ENCODE peak calls at places on chromosome 14, in eight cellular contexts. One of them, this sample, is unnamed.

GRCh38 chr14:88983755-88984154 is 159.3 kb downstream of the TTC8 start:
- DNase-seq in lower leg skin: no peak
- DNase-seq in small intestine: no peak
- DNase-seq in heart left ventricle: no peak
- DNase-seq in ACHN: peak
- DNase-seq in ascending aorta: no peak
- DNase-seq in anterior cingulate cortex: no peak
- DNase-seq in stimulated activated CD8-positive, alpha-beta memory T cell treated with anti-CD3 and anti-CD28 coated beads, Interleukin-2, amount 100 ng/mL, for 1 hour: no peak
- DNase-seq in this sample: no peak

GRCh38 chr14:100786131-100786530 is 39.8 kb upstream of the MEG3 start:
- DNase-seq in lower leg skin: no peak
- DNase-seq in small intestine: no peak
- DNase-seq in heart left ventricle: no peak
- DNase-seq in ACHN: no peak
- DNase-seq in ascending aorta: no peak
- DNase-seq in anterior cingulate cortex: no peak
- DNase-seq in stimulated activated CD8-positive, alpha-beta memory T cell treated with anti-CD3 and anti-CD28 coated beads, Interleukin-2, amount 100 ng/mL, for 1 hour: no peak
- DNase-seq in this sample: no peak

GRCh38 chr14:63726499-63726898 is 1.4 kb downstream of the SGPP1 start:
- DNase-seq in lower leg skin: no peak
- DNase-seq in small intestine: no peak
- DNase-seq in heart left ventricle: no peak
- DNase-seq in ACHN: no peak
- DNase-seq in ascending aorta: no peak
- DNase-seq in anterior cingulate cortex: no peak
- DNase-seq in stimulated activated CD8-positive, alpha-beta memory T cell treated with anti-CD3 and anti-CD28 coated beads, Interleukin-2, amount 100 ng/mL, for 1 hour: no peak
- DNase-seq in this sample: no peak

GRCh38 chr14:59583755-59584154 is 7.1 kb upstream of the CCDC175 start:
- DNase-seq in lower leg skin: no peak
- DNase-seq in small intestine: no peak
- DNase-seq in heart left ventricle: no peak
- DNase-seq in ACHN: no peak
- DNase-seq in ascending aorta: no peak
- DNase-seq in anterior cingulate cortex: no peak
- DNase-seq in stimulated activated CD8-positive, alpha-beta memory T cell treated with anti-CD3 and anti-CD28 coated beads, Interleukin-2, amount 100 ng/mL, for 1 hour: no peak
- DNase-seq in this sample: no peak

GRCh38 chr14:23562822-23563472 is 4.6 kb downstream of the AP1G2 start:
- DNase-seq in lower leg skin: no peak
- DNase-seq in small intestine: peak
- DNase-seq in heart left ventricle: no peak
- DNase-seq in ACHN: peak
- DNase-seq in ascending aorta: no peak
- DNase-seq in anterior cingulate cortex: no peak
- DNase-seq in stimulated activated CD8-positive, alpha-beta memory T cell treated with anti-CD3 and anti-CD28 coated beads, Interleukin-2, amount 100 ng/mL, for 1 hour: peak
- DNase-seq in this sample: no peak

GRCh38 chr14:96146131-96146771 is 58.4 kb upstream of the BDKRB2 start:
- DNase-seq in lower leg skin: no peak
- DNase-seq in small intestine: no peak
- DNase-seq in heart left ventricle: no peak
- DNase-seq in ACHN: no peak
- DNase-seq in ascending aorta: peak
- DNase-seq in anterior cingulate cortex: no peak
- DNase-seq in stimulated activated CD8-positive, alpha-beta memory T cell treated with anti-CD3 and anti-CD28 coated beads, Interleukin-2, amount 100 ng/mL, for 1 hour: no peak
- DNase-seq in this sample: no peak

GRCh38 chr14:34310724-34311123 is 151.3 kb downstream of the SPTSSA start:
- DNase-seq in lower leg skin: no peak
- DNase-seq in small intestine: no peak
- DNase-seq in heart left ventricle: no peak
- DNase-seq in ACHN: no peak
- DNase-seq in ascending aorta: no peak
- DNase-seq in anterior cingulate cortex: no peak
- DNase-seq in stimulated activated CD8-positive, alpha-beta memory T cell treated with anti-CD3 and anti-CD28 coated beads, Interleukin-2, amount 100 ng/mL, for 1 hour: no peak
- DNase-seq in this sample: no peak

GRCh38 chr14:32662234-32662633 is 276.4 kb upstream of the NPAS3 start:
- DNase-seq in lower leg skin: no peak
- DNase-seq in small intestine: no peak
- DNase-seq in heart left ventricle: no peak
- DNase-seq in ACHN: no peak
- DNase-seq in ascending aorta: no peak
- DNase-seq in anterior cingulate cortex: no peak
- DNase-seq in stimulated activated CD8-positive, alpha-beta memory T cell treated with anti-CD3 and anti-CD28 coated beads, Interleukin-2, amount 100 ng/mL, for 1 hour: no peak
- DNase-seq in this sample: no peak

GRCh38 chr14:22845821-22846625 is 9.6 kb downstream of the MMP14 start:
- DNase-seq in lower leg skin: no peak
- DNase-seq in small intestine: no peak
- DNase-seq in heart left ventricle: no peak
- DNase-seq in ACHN: no peak
- DNase-seq in ascending aorta: no peak
- DNase-seq in anterior cingulate cortex: no peak
- DNase-seq in stimulated activated CD8-positive, alpha-beta memory T cell treated with anti-CD3 and anti-CD28 coated beads, Interleukin-2, amount 100 ng/mL, for 1 hour: no peak
- DNase-seq in this sample: no peak

GRCh38 chr14:68471029-68471963 is 321.6 kb downstream of the ZFP36L1 start:
- DNase-seq in lower leg skin: no peak
- DNase-seq in small intestine: no peak
- DNase-seq in heart left ventricle: no peak
- DNase-seq in ACHN: no peak
- DNase-seq in ascending aorta: no peak
- DNase-seq in anterior cingulate cortex: no peak
- DNase-seq in stimulated activated CD8-positive, alpha-beta memory T cell treated with anti-CD3 and anti-CD28 coated beads, Interleukin-2, amount 100 ng/mL, for 1 hour: no peak
- DNase-seq in this sample: no peak

GRCh38 chr14:86946446-86946845 is 1046.5 kb downstream of the GALC start:
- DNase-seq in lower leg skin: no peak
- DNase-seq in small intestine: no peak
- DNase-seq in heart left ventricle: no peak
- DNase-seq in ACHN: no peak
- DNase-seq in ascending aorta: no peak
- DNase-seq in anterior cingulate cortex: no peak
- DNase-seq in stimulated activated CD8-positive, alpha-beta memory T cell treated with anti-CD3 and anti-CD28 coated beads, Interleukin-2, amount 100 ng/mL, for 1 hour: no peak
- DNase-seq in this sample: no peak

GRCh38 chr14:100826371-100827139 is 637 bp downstream of the MEG3 start:
- DNase-seq in lower leg skin: no peak
- DNase-seq in small intestine: no peak
- DNase-seq in heart left ventricle: no peak
- DNase-seq in ACHN: peak
- DNase-seq in ascending aorta: no peak
- DNase-seq in anterior cingulate cortex: no peak
- DNase-seq in stimulated activated CD8-positive, alpha-beta memory T cell treated with anti-CD3 and anti-CD28 coated beads, Interleukin-2, amount 100 ng/mL, for 1 hour: no peak
- DNase-seq in this sample: no peak

GRCh38 chr14:37594238-37594915 is 672 bp downstream of the FOXA1 start:
- DNase-seq in lower leg skin: no peak
- DNase-seq in small intestine: peak
- DNase-seq in heart left ventricle: no peak
- DNase-seq in ACHN: peak
- DNase-seq in ascending aorta: no peak
- DNase-seq in anterior cingulate cortex: no peak
- DNase-seq in stimulated activated CD8-positive, alpha-beta memory T cell treated with anti-CD3 and anti-CD28 coated beads, Interleukin-2, amount 100 ng/mL, for 1 hour: no peak
- DNase-seq in this sample: no peak

GRCh38 chr14:43795600-43796228 is 711.4 kb downstream of the FSCB start:
- DNase-seq in lower leg skin: no peak
- DNase-seq in small intestine: no peak
- DNase-seq in heart left ventricle: no peak
- DNase-seq in ACHN: peak
- DNase-seq in ascending aorta: no peak
- DNase-seq in anterior cingulate cortex: no peak
- DNase-seq in stimulated activated CD8-positive, alpha-beta memory T cell treated with anti-CD3 and anti-CD28 coated beads, Interleukin-2, amount 100 ng/mL, for 1 hour: no peak
- DNase-seq in this sample: no peak

GRCh38 chr14:105070760-105071137 is 5.5 kb upstream of the GPR132 start:
- DNase-seq in lower leg skin: no peak
- DNase-seq in small intestine: no peak
- DNase-seq in heart left ventricle: no peak
- DNase-seq in ACHN: peak
- DNase-seq in ascending aorta: peak
- DNase-seq in anterior cingulate cortex: no peak
- DNase-seq in stimulated activated CD8-positive, alpha-beta memory T cell treated with anti-CD3 and anti-CD28 coated beads, Interleukin-2, amount 100 ng/mL, for 1 hour: no peak
- DNase-seq in this sample: no peak

GRCh38 chr14:22112004-22112403 is 438.4 kb upstream of the OR4E1 start:
- DNase-seq in lower leg skin: no peak
- DNase-seq in small intestine: peak
- DNase-seq in heart left ventricle: no peak
- DNase-seq in ACHN: peak
- DNase-seq in ascending aorta: no peak
- DNase-seq in anterior cingulate cortex: no peak
- DNase-seq in stimulated activated CD8-positive, alpha-beta memory T cell treated with anti-CD3 and anti-CD28 coated beads, Interleukin-2, amount 100 ng/mL, for 1 hour: peak
- DNase-seq in this sample: no peak

GRCh38 chr14:57089901-57090300 is 178.8 kb downstream of the EXOC5 start:
- DNase-seq in lower leg skin: no peak
- DNase-seq in small intestine: no peak
- DNase-seq in heart left ventricle: no peak
- DNase-seq in ACHN: no peak
- DNase-seq in ascending aorta: no peak
- DNase-seq in anterior cingulate cortex: no peak
- DNase-seq in stimulated activated CD8-positive, alpha-beta memory T cell treated with anti-CD3 and anti-CD28 coated beads, Interleukin-2, amount 100 ng/mL, for 1 hour: no peak
- DNase-seq in this sample: no peak

GRCh38 chr14:72665259-72665658 is 228.6 kb downstream of the DPF3 start:
- DNase-seq in lower leg skin: no peak
- DNase-seq in small intestine: no peak
- DNase-seq in heart left ventricle: no peak
- DNase-seq in ACHN: peak
- DNase-seq in ascending aorta: no peak
- DNase-seq in anterior cingulate cortex: no peak
- DNase-seq in stimulated activated CD8-positive, alpha-beta memory T cell treated with anti-CD3 and anti-CD28 coated beads, Interleukin-2, amount 100 ng/mL, for 1 hour: no peak
- DNase-seq in this sample: no peak

GRCh38 chr14:39276579-39277114 is 42.9 kb downstream of the MIA2 start:
- DNase-seq in lower leg skin: no peak
- DNase-seq in small intestine: no peak
- DNase-seq in heart left ventricle: no peak
- DNase-seq in ACHN: no peak
- DNase-seq in ascending aorta: no peak
- DNase-seq in anterior cingulate cortex: no peak
- DNase-seq in stimulated activated CD8-positive, alpha-beta memory T cell treated with anti-CD3 and anti-CD28 coated beads, Interleukin-2, amount 100 ng/mL, for 1 hour: no peak
- DNase-seq in this sample: no peak

GRCh38 chr14:103393687-103394626 is 8.7 kb downstream of the MARK3 start:
- DNase-seq in lower leg skin: no peak
- DNase-seq in small intestine: peak
- DNase-seq in heart left ventricle: no peak
- DNase-seq in ACHN: peak
- DNase-seq in ascending aorta: no peak
- DNase-seq in anterior cingulate cortex: no peak
- DNase-seq in stimulated activated CD8-positive, alpha-beta memory T cell treated with anti-CD3 and anti-CD28 coated beads, Interleukin-2, amount 100 ng/mL, for 1 hour: no peak
- DNase-seq in this sample: no peak

This sample was measured in D721Med.